ENCODE peak calls at places on chromosomes 4 and X, in nine cellular contexts. W is stimulated activated CD8-positive, alpha-beta memory T cell treated with anti-CD3 and anti-CD28 coated beads, Interleukin-2, amount 100 ng/mL, for 48 hours; J is RWPE1; O is nucleus accumbens; M is HEK293T; H is Right ventricle myocardium inferior; G is iris pigment epithelial cell; P is activated T-cell treated with anti-CD3 and anti-CD28 coated beads for 48 hours; C is right lobe of liver. V is an unnamed sample.

GRCh38 chrX:14802943-14803710 is 69.7 kb downstream of the FANCB start:
- DNase-seq in W (no peak), J (no peak), O (no peak), M (no peak), H (no peak), G (peak), P (no peak), C (no peak), V (no peak)

GRCh38 chrX:92213781-92214180 is 434.6 kb downstream of the PCDH11X start:
- DNase-seq in W (no peak), J (peak), O (no peak), M (no peak), H (no peak), G (peak), P (no peak), C (no peak), V (no peak)

GRCh38 chr4:48756689-48757220 is 23.3 kb downstream of the FRYL start:
- DNase-seq in W (no peak), J (peak), O (no peak), M (no peak), H (no peak), G (peak), P (no peak), C (no peak), V (no peak)

GRCh38 chr4:41146196-41146595 is 68.1 kb downstream of the APBB2 start:
- DNase-seq in W (no peak), J (no peak), O (no peak), M (no peak), H (no peak), G (no peak), P (no peak), C (no peak), V (no peak)

GRCh38 chr4:89380980-89381379 is 73.4 kb upstream of the GPRIN3 start:
- DNase-seq in W (no peak), J (no peak), O (no peak), M (no peak), H (no peak), G (no peak), P (no peak), C (no peak), V (no peak)

GRCh38 chr4:63578383-63578782 is 830.9 kb downstream of the TECRL start:
- DNase-seq in W (no peak), J (no peak), O (no peak), M (peak), H (no peak), G (peak), P (no peak), C (no peak), V (no peak)

GRCh38 chr4:23759066-23759465 is 130.8 kb downstream of the PPARGC1A start:
- DNase-seq in W (no peak), J (no peak), O (no peak), M (no peak), H (no peak), G (no peak), P (no peak), C (no peak), V (no peak)

GRCh38 chr4:60812811-60813210 is 387.3 kb upstream of the ADGRL3 start:
- DNase-seq in W (no peak), J (no peak), O (no peak), M (no peak), H (no peak), G (no peak), P (no peak), C (no peak), V (no peak)

GRCh38 chr4:82469776-82470345 is 39.5 kb downstream of the ENOPH1 start:
- DNase-seq in W (no peak), J (no peak), O (no peak), M (no peak), H (no peak), G (peak), P (no peak), C (no peak), V (no peak)

GRCh38 chr4:146029939-146030710 is 91.5 kb upstream of the ZNF827 start:
- DNase-seq in W (no peak), J (no peak), O (no peak), M (no peak), H (no peak), G (no peak), P (no peak), C (no peak), V (no peak)

GRCh38 chr4:46844325-46844917 is 64.6 kb downstream of the COX7B2 start:
- DNase-seq in W (peak), J (peak), O (no peak), M (peak), H (no peak), G (peak), P (peak), C (no peak), V (no peak)

GRCh38 chr4:96166806-96167205 is 326.9 kb downstream of the PDHA2 start:
- DNase-seq in W (no peak), J (no peak), O (no peak), M (no peak), H (no peak), G (no peak), P (no peak), C (no peak), V (no peak)

GRCh38 chr4:48483777-48484493 is 792 bp downstream of the SLC10A4 start:
- DNase-seq in W (no peak), J (no peak), O (no peak), M (no peak), H (no peak), G (no peak), P (no peak), C (no peak), V (no peak)

GRCh38 chrX:154731881-154732280 is 19.0 kb downstream of the GAB3 start:
- DNase-seq in W (no peak), J (no peak), O (no peak), M (no peak), H (no peak), G (peak), P (no peak), C (no peak), V (no peak)

GRCh38 chrX:107442914-107443527 is 6.4 kb upstream of the FRMPD3 start:
- DNase-seq in W (no peak), J (no peak), O (no peak), M (no peak), H (no peak), G (no peak), P (no peak), C (no peak), V (no peak)

GRCh38 chr4:75683482-75684155 is 10.4 kb upstream of the G3BP2 start:
- DNase-seq in W (no peak), J (no peak), O (no peak), M (no peak), H (no peak), G (no peak), P (no peak), C (no peak), V (no peak)

GRCh38 chr4:37464373-37464772 is 219.8 kb downstream of the NWD2 start:
- DNase-seq in W (no peak), J (no peak), O (no peak), M (no peak), H (no peak), G (no peak), P (no peak), C (no peak), V (no peak)

GRCh38 chr4:28362169-28362568 is 1501.5 kb downstream of the STIM2 start:
- DNase-seq in W (no peak), J (no peak), O (no peak), M (no peak), H (no peak), G (no peak), P (no peak), C (no peak), V (no peak)

V was measured in epithelial cell of prostate.